ENCODE peak calls at places on chromosomes 5 and 9, in four cellular contexts. M is HCT116, S is IMR-90, A is A549. L is an unnamed sample.

GRCh38 chr5:145510769-145511168 is 324.4 kb downstream of the PRELID2 start:
- DNase-seq in M (no peak), S (no peak), A (no peak), L (no peak)

GRCh38 chr9:2241875-2242741 is 227.0 kb downstream of the SMARCA2 start:
- DNase-seq in S (peak; percentile 88), A (peak; percentile 57), M (peak; percentile 83), L (peak; percentile 52)

GRCh38 chr5:1474875-1475543 is 29.8 kb upstream of the SLC6A3 start:
- DNase-seq in S (no peak), A (no peak), M (no peak), L (no peak)

GRCh38 chr5:172699999-172700685 is 59.1 kb downstream of the NEURL1B start:
- DNase-seq in A (no peak), S (no peak), M (no peak), L (no peak)

GRCh38 chr9:110217656-110218099 is 9.7 kb upstream of the C9orf152 start:
- DNase-seq in S (peak; percentile 63), A (no peak), M (peak; percentile 48), L (no peak)

GRCh38 chr5:51225671-51226419 is 157.4 kb upstream of the ISL1 start:
- DNase-seq in S (no peak), M (no peak), A (no peak), L (no peak)

GRCh38 chr9:121915304-121915625 is 177.8 kb downstream of the TTLL11 start:
- DNase-seq in M (no peak), S (no peak), A (no peak), L (no peak)

GRCh38 chr5:8418049-8418426 is 549.1 kb downstream of the MTRR start:
- DNase-seq in S (no peak), A (no peak), M (no peak), L (no peak)

GRCh38 chr9:121620777-121621437 is 30.5 kb upstream of the DAB2IP start:
- DNase-seq in S (no peak), M (no peak), A (peak; percentile 67), L (no peak)

GRCh38 chr5:10319202-10319851 is 11.6 kb upstream of the CMBL start:
- DNase-seq in A (no peak), M (no peak), S (peak; percentile 49), L (no peak)

GRCh38 chr5:23332650-23333251 is 174.7 kb upstream of the PRDM9 start:
- DNase-seq in S (no peak), A (peak; percentile 5), M (no peak), L (no peak)

GRCh38 chr9:13863112-13863511 is 450.8 kb downstream of the NFIB start:
- DNase-seq in S (peak; percentile 7), A (no peak), M (no peak), L (no peak)

GRCh38 chr9:78044189-78044588 is 12.6 kb upstream of the GNAQ start:
- DNase-seq in A (no peak), M (no peak), S (no peak), L (no peak)

GRCh38 chr9:95101326-95101725 is 216.2 kb downstream of the FANCC start:
- DNase-seq in A (no peak), S (no peak), M (no peak), L (no peak)
- H3K4me1 ChIP-seq in A (peaks cover 35% of the 10 kb centered on the region), S (peaks cover 16% of the 10 kb centered on the region), M (no peaks in the 10 kb centered on the region), L (peaks cover 38% of the 10 kb centered on the region)

GRCh38 chr5:68239485-68239884 is 23.9 kb downstream of the PIK3R1 start:
- DNase-seq in S (peak; percentile 90), A (no peak), M (no peak), L (peak; percentile 50)
- H3K4me1 ChIP-seq in S (peaks cover 5% of the 10 kb centered on the region), A (no peaks in the 10 kb centered on the region), M (no peaks in the 10 kb centered on the region), L (peaks cover 34% of the 10 kb centered on the region)

GRCh38 chr9:131724678-131725077 is 15.2 kb downstream of the RAPGEF1 start:
- DNase-seq in A (no peak), S (no peak), M (no peak), L (no peak)

GRCh38 chr9:131721096-131721495 is 18.8 kb downstream of the RAPGEF1 start:
- DNase-seq in M (no peak), A (no peak), S (no peak), L (no peak)

GRCh38 chr9:131722260-131722659 is 17.6 kb downstream of the RAPGEF1 start:
- DNase-seq in A (no peak), S (no peak), M (no peak), L (no peak)

GRCh38 chr9:131720330-131720729 is 19.5 kb downstream of the RAPGEF1 start:
- DNase-seq in S (no peak), M (no peak), A (no peak), L (no peak)

GRCh38 chr9:131723632-131724031 is 16.2 kb downstream of the RAPGEF1 start:
- DNase-seq in S (no peak), A (no peak), M (no peak), L (no peak)
- H3K4me1 ChIP-seq in S (peaks cover 10% of the 10 kb centered on the region), A (peaks cover 18% of the 10 kb centered on the region), M (peaks cover 3% of the 10 kb centered on the region), L (peaks cover 15% of the 10 kb centered on the region)

DNA sequence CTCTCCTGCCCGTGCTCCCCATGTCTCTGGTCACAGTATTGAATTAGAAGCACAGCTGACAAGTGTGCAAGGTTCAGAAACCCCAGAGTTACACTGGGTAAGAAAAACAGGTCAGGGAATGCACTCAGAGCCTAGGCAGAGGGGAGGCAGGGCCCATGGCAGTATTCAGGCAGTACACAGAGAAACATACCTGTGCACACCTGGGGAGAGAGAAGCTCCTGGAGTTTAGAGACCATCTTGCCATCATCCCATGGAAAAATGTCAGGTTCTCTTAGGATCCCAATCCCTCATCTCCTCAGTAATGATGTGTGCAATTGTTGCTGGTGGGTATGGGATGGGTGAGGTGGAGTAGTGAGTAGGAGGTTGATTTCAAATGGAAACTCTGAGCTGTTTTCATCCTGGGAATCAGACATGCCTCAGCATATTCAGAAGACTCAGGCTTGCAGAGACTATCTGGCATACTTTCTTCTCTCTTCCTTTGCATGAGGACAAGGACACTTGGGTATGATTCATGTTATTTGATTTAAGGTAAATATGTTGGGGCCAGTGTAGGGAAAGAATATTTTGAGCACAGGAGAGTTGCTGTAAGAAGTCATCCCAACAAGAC is 228.5 kb downstream of the ESM1 start:
- DNase-seq in A (no peak), S (peak; percentile 36), M (no peak), L (no peak)
- H3K4me1 ChIP-seq in A (peaks cover 4% of the 10 kb centered on the region), S (peaks cover 38% of the 10 kb centered on the region), M (no peaks in the 10 kb centered on the region), L (peaks cover 67% of the 10 kb centered on the region)

GRCh38 chr5:157610990-157611389 is 35.4 kb upstream of the ADAM19 start:
- DNase-seq in A (no peak), S (no peak), M (no peak), L (no peak)

GRCh38 chr5:157613385-157614245 is 38.0 kb upstream of the ADAM19 start:
- DNase-seq in A (no peak), S (no peak), M (no peak), L (no peak)

GRCh38 chr5:157612581-157612980 is 37.0 kb upstream of the ADAM19 start:
- DNase-seq in A (no peak), M (no peak), S (no peak), L (no peak)

GRCh38 chr5:157612071-157612476 is 36.5 kb upstream of the ADAM19 start:
- DNase-seq in A (no peak), S (no peak), M (no peak), L (no peak)

DNA sequence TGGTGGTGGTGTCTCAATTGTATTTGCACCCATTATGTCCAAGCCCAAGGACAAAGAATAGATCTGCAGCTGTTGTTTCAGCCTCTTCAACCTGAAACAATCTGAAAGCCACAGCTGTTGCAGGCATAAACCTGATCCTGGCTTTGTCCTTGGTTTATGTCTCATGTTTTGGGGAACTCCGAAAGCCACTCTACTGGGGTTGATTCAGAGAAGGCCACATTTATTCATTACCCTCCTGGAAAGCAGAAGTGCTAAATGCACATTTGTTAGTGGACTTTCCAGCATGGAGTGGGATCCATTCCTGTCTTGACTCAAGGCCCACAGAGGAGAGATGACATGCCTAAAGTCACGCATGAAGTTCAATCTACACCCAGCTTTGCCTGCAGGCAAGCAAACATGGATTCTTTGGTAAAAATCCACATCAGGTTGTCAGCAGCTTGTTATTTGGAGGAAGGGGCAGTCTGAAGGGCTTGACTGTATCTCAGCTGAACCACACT is 36.0 kb upstream of the ADAM19 start:
- DNase-seq in S (no peak), M (no peak), A (no peak), L (no peak)
- H3K4me1 ChIP-seq in S (peaks cover 8% of the 10 kb centered on the region), M (peaks cover 11% of the 10 kb centered on the region), A (peaks cover 21% of the 10 kb centered on the region), L (peaks cover 22% of the 10 kb centered on the region)

GRCh38 chr9:115104908-115105307 is 13.0 kb downstream of the TNC start:
- DNase-seq in S (peak; percentile 59), M (no peak), A (no peak), L (no peak)
- H3K4me1 ChIP-seq in S (peaks cover 5% of the 10 kb centered on the region), M (no peaks in the 10 kb centered on the region), A (peaks cover 22% of the 10 kb centered on the region), L (peaks cover 34% of the 10 kb centered on the region)

GRCh38 chr5:16017720-16018119 is 161.9 kb downstream of the MARCHF11 start:
- DNase-seq in A (no peak), S (no peak), M (no peak), L (no peak)
- H3K4me1 ChIP-seq in A (no peaks in the 10 kb centered on the region), S (no peaks in the 10 kb centered on the region), M (no peaks in the 10 kb centered on the region), L (no peaks in the 10 kb centered on the region)

L was measured in SJSA1.